ENCODE peak calls at places on chromosomes 6 and 20, in eight cellular contexts. N is stimulated activated CD8-positive, alpha-beta memory T cell treated with anti-CD3 and anti-CD28 coated beads, Interleukin-7, amount 100 ng/mL, for 1 hour; M is activated T-helper 1 cell treated with anti-CD3 and anti-CD28 coated beads, Interleukin-2, amount 50 U/mL, for 16 hours; Y is activated CD4-positive, alpha-beta T cell treated with anti-CD3 and anti-CD28 coated beads, Interleukin-2, amount 50 U/mL, for 4 hours; E is cardiac fibroblast; R is activated CD8-positive, alpha-beta T cell treated with anti-CD3 and anti-CD28 coated beads for 36 hours; Z is progenitor cell of endocrine pancreas; S is fibroblast of gingiva. Q is an unnamed sample.

GRCh38 chr20:61841551-61841950 is 224.1 kb downstream of the TAF4 start:
- DNase-seq in N (no peak), M (no peak), Y (no peak), E (no peak), R (no peak), Z (no peak), S (no peak), Q (no peak)

GRCh38 chr6:78243519-78243918 is 590.7 kb downstream of the MEI4 start:
- DNase-seq in N (no peak), M (no peak), Y (no peak), E (peak; percentile 10), R (no peak), Z (no peak), S (no peak), Q (no peak)

GRCh38 chr6:21987501-21987957 is 309.3 kb downstream of the PRL start:
- DNase-seq in N (no peak), M (no peak), Y (no peak), E (peak; percentile 96), R (peak; percentile 32), Z (no peak), S (peak; percentile 54), Q (peak; percentile 41)

GRCh38 chr6:97215157-97215769 is 67.8 kb downstream of the MMS22L start:
- DNase-seq in N (no peak), M (no peak), Y (no peak), E (peak; percentile 76), R (no peak), Z (peak; percentile 10), S (peak; percentile 66), Q (peak; percentile 27)

GRCh38 chr6:37602801-37603200 is 94.9 kb downstream of the MDGA1 start:
- DNase-seq in N (no peak), M (no peak), Y (no peak), E (no peak), R (no peak), Z (no peak), S (no peak), Q (no peak)

GRCh38 chr6:53112404-53112803 is 36.2 kb downstream of the GCM1 start:
- DNase-seq in N (no peak), M (no peak), Y (no peak), E (no peak), R (peak; percentile 30), Z (no peak), S (no peak), Q (no peak)

GRCh38 chr6:96716221-96716620 is 121.1 kb downstream of the GPR63 start:
- DNase-seq in N (no peak), M (no peak), Y (no peak), E (no peak), R (no peak), Z (no peak), S (no peak), Q (no peak)

GRCh38 chr20:62027116-62027515 is 38.6 kb downstream of the TAF4 start:
- DNase-seq in N (no peak), M (no peak), Y (no peak), E (no peak), R (no peak), Z (no peak), S (no peak), Q (no peak)

GRCh38 chr6:83429857-83430605 is 820 bp downstream of the ME1 start:
- DNase-seq in N (no peak), M (no peak), Y (no peak), E (peak; percentile 32), R (no peak), Z (no peak), S (peak; percentile 34), Q (no peak)

GRCh38 chr20:38167851-38168760 is 3.0 kb upstream of the TGM2 start:
- DNase-seq in N (no peak), M (no peak), Y (no peak), E (peak; percentile 96), R (peak; percentile 22), Z (no peak), S (peak; percentile 92), Q (no peak)

GRCh38 chr6:2542858-2543218 is 207.9 kb downstream of the MYLK4 start:
- DNase-seq in N (no peak), M (no peak), Y (no peak), E (peak; percentile 90), R (peak; percentile 68), Z (no peak), S (no peak), Q (peak; percentile 28)

GRCh38 chr20:33819456-33819855 is 8.3 kb downstream of the CHMP4B start:
- DNase-seq in N (no peak), M (no peak), Y (no peak), E (no peak), R (no peak), Z (no peak), S (no peak), Q (no peak)

GRCh38 chr20:61587036-61587435 is 335.0 kb downstream of the CDH4 start:
- DNase-seq in N (no peak), M (no peak), Y (no peak), E (no peak), R (no peak), Z (no peak), S (no peak), Q (no peak)

GRCh38 chr6:19535351-19535750 is 301.8 kb upstream of the ID4 start:
- DNase-seq in N (no peak), M (no peak), Y (no peak), E (no peak), R (no peak), Z (no peak), S (no peak), Q (no peak)

GRCh38 chr6:15526129-15526764 is 136.6 kb downstream of the DTNBP1 start:
- DNase-seq in N (no peak), M (no peak), Y (no peak), E (no peak), R (no peak), Z (no peak), S (no peak), Q (no peak)

GRCh38 chr20:36298061-36298460 is 8.1 kb upstream of the DLGAP4 start:
- DNase-seq in N (no peak), M (no peak), Y (no peak), E (no peak), R (no peak), Z (no peak), S (no peak), Q (no peak)

GRCh38 chr6:52575490-52575868 is 1.4 kb downstream of the TRAM2 start:
- DNase-seq in N (no peak), M (no peak), Y (no peak), E (no peak), R (no peak), Z (no peak), S (no peak), Q (no peak)

GRCh38 chr20:34222208-34222607 is 19.0 kb upstream of the ASIP start:
- DNase-seq in N (no peak), M (no peak), Y (no peak), E (peak; percentile 87), R (no peak), Z (no peak), S (peak; percentile 94), Q (no peak)

GRCh38 chr6:122422003-122422402 is 22.6 kb downstream of the HSF2 start:
- DNase-seq in N (no peak), M (no peak), Y (no peak), E (no peak), R (no peak), Z (no peak), S (no peak), Q (no peak)

GRCh38 chr6:41442800-41443501 is 103.2 kb upstream of the FOXP4 start:
- DNase-seq in N (no peak), M (no peak), Y (no peak), E (peak; percentile 61), R (peak; percentile 32), Z (peak; percentile 76), S (no peak), Q (no peak)

GRCh38 chr6:144898052-144898689 is 613.0 kb downstream of the UTRN start:
- DNase-seq in N (no peak), M (no peak), Y (no peak), E (peak; percentile 5), R (peak; percentile 14), Z (no peak), S (no peak), Q (no peak)

GRCh38 chr20:63744574-63745423 is 5.2 kb downstream of the SLC2A4RG start:
- DNase-seq in N (no peak), M (no peak), Y (no peak), E (no peak), R (no peak), Z (no peak), S (no peak), Q (no peak)

GRCh38 chr6:122789862-122790739 is 1.0 kb downstream of the SMPDL3A start:
- DNase-seq in N (no peak), M (no peak), Y (no peak), E (peak; percentile 28), R (peak; percentile 61), Z (no peak), S (peak; percentile 26), Q (peak; percentile 66)

GRCh38 chr6:7469696-7470095 is 71.8 kb upstream of the DSP start:
- DNase-seq in N (no peak), M (no peak), Y (no peak), E (peak; percentile 65), R (no peak), Z (no peak), S (peak; percentile 56), Q (no peak)

GRCh38 chr6:18515767-18516166 is 128.6 kb downstream of the RNF144B start:
- DNase-seq in N (no peak), M (no peak), Y (no peak), E (no peak), R (no peak), Z (no peak), S (no peak), Q (no peak)

GRCh38 chr20:38616457-38616856 is 14.8 kb downstream of the ARHGAP40 start:
- DNase-seq in N (no peak), M (no peak), Y (no peak), E (no peak), R (no peak), Z (no peak), S (no peak), Q (no peak)

GRCh38 chr6:169640347-169640972 is 61.4 kb downstream of the WDR27 start:
- DNase-seq in N (no peak), M (no peak), Y (no peak), E (peak; percentile 13), R (no peak), Z (no peak), S (peak; percentile 33), Q (no peak)

Q was measured in NAMALWA.